ENCODE peak calls at places on chromosome 10, in four cellular contexts. V is K562, Y is GM12878, I is HepG2. B is an unnamed sample.

GRCh38 chr10:86376403-86376802 is 9.8 kb upstream of the GRID1 start:
- DNase-seq in V (no peak), Y (no peak), I (no peak), B (no peak)

GRCh38 chr10:100192350-100192749 is 6.5 kb upstream of the ERLIN1 start:
- DNase-seq in V (no peak), Y (no peak), I (no peak), B (no peak)

GRCh38 chr10:76324283-76324682 is 892.9 kb downstream of the LRMDA start:
- DNase-seq in V (no peak), Y (no peak), I (no peak), B (no peak)

GRCh38 chr10:91512458-91512857 is 102.3 kb downstream of the HECTD2 start:
- DNase-seq in V (no peak), Y (no peak), I (no peak), B (no peak)

GRCh38 chr10:133156674-133157579 is 3.1 kb upstream of the KNDC1 start:
- DNase-seq in I (no peak), V (no peak), Y (no peak), B (no peak)

GRCh38 chr10:49657606-49658005 is 21.8 kb upstream of the C10orf53 start:
- DNase-seq in I (no peak), V (no peak), Y (no peak), B (no peak)

GRCh38 chr10:6473430-6473829 is 106.6 kb downstream of the PRKCQ start:
- DNase-seq in Y (no peak), I (no peak), V (peak), B (no peak)

GRCh38 chr10:86329093-86329710 is 37.4 kb downstream of the GRID1 start:
- DNase-seq in I (no peak), Y (no peak), V (no peak), B (no peak)

GRCh38 chr10:94006591-94007550 is 13.1 kb downstream of the PLCE1 start:
- DNase-seq in I (no peak), Y (no peak), V (no peak), B (no peak)

GRCh38 chr10:33035411-33035810 is 77.4 kb upstream of the ITGB1 start:
- DNase-seq in V (no peak), Y (no peak), I (no peak), B (no peak)

GRCh38 chr10:119348516-119349240 is 141.3 kb downstream of the GRK5 start:
- DNase-seq in I (no peak), V (no peak), Y (no peak), B (no peak)

GRCh38 chr10:35739998-35740397 is 97.9 kb upstream of the FZD8 start:
- DNase-seq in V (no peak), Y (no peak), I (no peak), B (no peak)

GRCh38 chr10:117503170-117503885 is 39.2 kb upstream of the EMX2 start:
- DNase-seq in Y (no peak), I (no peak), V (no peak), B (no peak)

GRCh38 chr10:28838908-28839307 is 161.6 kb downstream of the BAMBI start:
- DNase-seq in Y (no peak), V (peak), I (peak), B (no peak)

GRCh38 chr10:93478873-93479272 is 3.3 kb downstream of the MYOF start:
- DNase-seq in I (no peak), V (no peak), Y (no peak), B (no peak)

GRCh38 chr10:11698691-11699545 is 43.3 kb upstream of the ECHDC3 start:
- DNase-seq in I (peak), Y (peak), V (no peak), B (no peak)

GRCh38 chr10:120600871-120601644 is 144.0 kb downstream of the PLPP4 start:
- DNase-seq in Y (no peak), V (peak), I (no peak), B (peak)

GRCh38 chr10:22333167-22333566 is 12.1 kb upstream of the SPAG6 start:
- DNase-seq in I (no peak), V (no peak), Y (no peak), B (no peak)

GRCh38 chr10:12459776-12460175 is 110.4 kb downstream of the CAMK1D start:
- DNase-seq in V (no peak), Y (no peak), I (no peak), B (no peak)

GRCh38 chr10:58436071-58436470 is 50.9 kb downstream of the TFAM start:
- DNase-seq in I (no peak), Y (no peak), V (no peak), B (no peak)

GRCh38 chr10:111481271-111482073 is 404.6 kb downstream of the ADRA2A start:
- DNase-seq in I (peak), V (no peak), Y (no peak), B (no peak)

GRCh38 chr10:63542835-63543575 is 21.8 kb downstream of the REEP3 start:
- DNase-seq in V (no peak), Y (no peak), I (no peak), B (no peak)

GRCh38 chr10:124088944-124089343 is 4.5 kb downstream of the CHST15 start:
- DNase-seq in I (no peak), Y (no peak), V (no peak), B (no peak)

GRCh38 chr10:19200211-19200610 is 151.6 kb downstream of the MALRD1 start:
- DNase-seq in V (no peak), Y (no peak), I (no peak), B (no peak)

GRCh38 chr10:19209319-19209718 is 160.7 kb downstream of the MALRD1 start:
- DNase-seq in V (no peak), I (no peak), Y (no peak), B (no peak)

GRCh38 chr10:19204239-19204917 is 155.8 kb downstream of the MALRD1 start:
- DNase-seq in V (no peak), Y (no peak), I (no peak), B (no peak)
- TF ChIP-seq HDAC6 in V (no peak), Y (no peak), I (no peak), B (no peak)

GRCh38 chr10:70942125-70942524 is 53.8 kb upstream of the PCBD1 start:
- DNase-seq in I (no peak), Y (no peak), V (no peak), B (no peak)

GRCh38 chr10:70936111-70936510 is 47.7 kb upstream of the PCBD1 start:
- DNase-seq in I (no peak), V (no peak), Y (no peak), B (no peak)

GRCh38 chr10:70940834-70941568 is 52.6 kb upstream of the PCBD1 start:
- DNase-seq in V (peak), I (no peak), Y (no peak), B (no peak)

GRCh38 chr10:70937661-70938060 is 49.3 kb upstream of the PCBD1 start:
- DNase-seq in Y (no peak), I (no peak), V (no peak), B (no peak)

GRCh38 chr10:70939397-70939796 is 51.0 kb upstream of the PCBD1 start:
- DNase-seq in I (no peak), Y (no peak), V (no peak), B (no peak)
- TF ChIP-seq HDAC6 in I (no peak), Y (no peak), V (no peak), B (no peak)

GRCh38 chr10:121956111-121957061 is 18.6 kb downstream of the NSMCE4A start:
- DNase-seq in Y (no peak), V (no peak), I (no peak), B (no peak)
- TF ChIP-seq HDAC6 in Y (no peak), V (no peak), I (no peak), B (no peak)

GRCh38 chr10:113022265-113022664 is 72.2 kb downstream of the TCF7L2 start:
- DNase-seq in Y (no peak), I (no peak), V (no peak), B (no peak)

GRCh38 chr10:113019692-113020424 is 69.8 kb downstream of the TCF7L2 start:
- DNase-seq in Y (no peak), I (peak), V (no peak), B (no peak)

GRCh38 chr10:113021268-113022028 is 71.4 kb downstream of the TCF7L2 start:
- DNase-seq in V (no peak), I (no peak), Y (no peak), B (no peak)

GRCh38 chr10:113020425-113020753 is 70.3 kb downstream of the TCF7L2 start:
- DNase-seq in I (no peak), V (no peak), Y (no peak), B (no peak)

DNA sequence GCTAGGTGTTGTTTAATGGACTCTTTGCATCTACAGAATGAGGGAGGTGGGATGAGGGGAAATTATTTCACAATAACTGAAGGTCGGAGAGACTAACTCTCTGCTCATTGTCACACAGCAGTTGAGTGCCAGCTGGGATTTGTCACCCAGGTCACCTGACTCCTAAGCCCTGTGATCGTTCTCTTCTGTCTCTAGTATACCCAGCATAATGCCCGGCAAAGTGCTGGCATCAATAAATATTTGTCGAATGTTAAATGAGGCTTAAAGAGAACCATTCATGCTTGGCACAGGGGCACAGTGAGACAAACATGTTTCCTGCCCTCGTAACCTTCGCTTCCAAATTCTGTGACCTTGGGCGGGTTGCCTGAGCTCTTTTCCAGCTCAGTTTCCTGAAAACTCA is 70.8 kb downstream of the TCF7L2 start:
- DNase-seq in Y (no peak), V (no peak), I (peak), B (no peak)
- TF ChIP-seq HDAC6 in Y (no peak), V (no peak), I (no peak), B (no peak)

DNA sequence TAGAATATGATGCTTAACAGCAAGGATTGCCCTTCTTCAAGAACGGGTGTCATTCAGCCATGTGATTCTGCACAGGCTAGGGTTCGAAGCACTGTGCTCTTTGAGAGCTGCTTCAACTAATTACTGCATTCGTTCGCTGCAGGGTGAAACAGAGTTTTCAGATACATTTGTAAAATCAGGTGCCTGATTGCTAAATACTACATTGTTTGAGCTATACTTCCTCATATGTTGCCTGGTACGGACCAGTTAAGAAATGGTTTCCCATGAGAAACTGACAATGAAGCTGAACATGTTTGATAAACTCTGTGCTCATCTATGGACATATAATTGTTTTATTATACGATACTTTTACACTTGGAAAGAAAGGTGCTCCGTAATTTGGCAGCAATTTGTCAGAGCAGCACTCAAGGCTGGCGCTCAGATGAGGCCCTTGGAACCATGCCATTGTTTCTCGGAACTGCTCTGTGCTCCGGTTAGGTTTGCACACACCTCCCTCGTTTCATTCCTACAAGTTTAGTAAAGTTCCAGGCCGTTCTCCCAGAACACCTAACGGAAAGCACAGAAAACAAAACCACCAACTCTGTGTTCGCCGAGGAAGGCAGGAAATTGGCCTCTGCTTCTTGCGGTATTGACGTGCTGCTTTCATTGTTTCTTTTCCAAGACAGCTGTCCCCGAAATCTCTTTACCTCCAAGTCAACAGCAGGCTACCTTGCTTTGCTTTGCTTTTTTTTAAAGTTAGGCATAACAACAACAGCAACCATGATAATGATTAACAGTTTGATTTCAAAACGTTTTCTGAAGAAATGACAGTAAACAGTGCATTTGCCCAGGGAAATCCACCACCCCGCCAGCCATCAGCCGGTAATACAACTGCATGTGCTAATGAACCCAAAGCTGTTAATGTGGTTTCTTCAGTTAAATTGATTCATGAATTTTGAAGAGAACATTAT is 206.9 kb downstream of the EBF3 start:
- DNase-seq in Y (no peak), V (no peak), I (no peak), B (no peak)
- TF ChIP-seq HDAC6 in Y (no peak), V (no peak), I (no peak), B (no peak)

DNA sequence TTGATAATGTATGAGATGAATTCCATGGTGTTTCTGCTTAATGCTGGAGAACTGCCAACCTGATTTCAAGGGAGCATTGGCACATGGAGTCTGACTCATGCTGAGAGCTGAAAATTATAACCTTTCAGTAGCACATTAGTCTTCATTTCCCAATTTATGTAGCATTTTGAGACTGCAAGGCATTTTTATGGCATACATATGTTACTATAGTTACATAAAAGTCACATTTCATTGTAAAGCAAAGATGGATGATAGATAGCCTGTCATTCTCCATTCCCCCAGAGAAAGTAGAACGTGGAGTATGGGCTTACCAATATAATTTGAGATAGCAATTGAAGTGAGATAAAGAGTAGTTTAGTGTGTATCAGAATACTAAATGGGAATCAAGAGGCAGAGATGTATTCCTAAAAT is 103.1 kb downstream of the SLC16A9 start:
- DNase-seq in Y (no peak), I (no peak), V (no peak), B (no peak)
- TF ChIP-seq HDAC6 in Y (no peak), I (no peak), V (no peak), B (no peak)

B was measured in H1.